ENCODE peak calls at places on chromosomes 5 and 9, in eight cellular contexts. One of them, this sample, is unnamed. For H3K36me3, the result is how much of the 10 kb centered on the place peaks cover.

GRCh38 chr9:127225747-127226646 is 38.6 kb upstream of the GARNL3 start:
- DNase-seq in HCT116: no peak
- DNase-seq in mammary epithelial cell: no peak
- DNase-seq in endodermal cell: no peak
- DNase-seq in mesendoderm: peak
- DNase-seq in neuronal stem cell: no peak
- DNase-seq in GM23248: peak
- DNase-seq in GM12878: no peak
- DNase-seq in this sample: no peak

GRCh38 chr9:21682981-21683380 is 119.5 kb upstream of the MTAP start:
- DNase-seq in HCT116: no peak
- DNase-seq in mammary epithelial cell: peak
- DNase-seq in endodermal cell: no peak
- DNase-seq in mesendoderm: no peak
- DNase-seq in neuronal stem cell: no peak
- DNase-seq in GM23248: peak
- DNase-seq in GM12878: no peak
- DNase-seq in this sample: no peak

GRCh38 chr9:113381909-113382411 is 5.2 kb upstream of the HDHD3 start:
- DNase-seq in HCT116: no peak
- DNase-seq in mammary epithelial cell: peak
- DNase-seq in endodermal cell: no peak
- DNase-seq in mesendoderm: no peak
- DNase-seq in neuronal stem cell: no peak
- DNase-seq in GM23248: no peak
- DNase-seq in GM12878: no peak
- DNase-seq in this sample: no peak

GRCh38 chr9:77987880-77988525 is 43.6 kb downstream of the GNAQ start:
- DNase-seq in HCT116: no peak
- DNase-seq in mammary epithelial cell: no peak
- DNase-seq in endodermal cell: no peak
- DNase-seq in mesendoderm: no peak
- DNase-seq in neuronal stem cell: no peak
- DNase-seq in GM23248: no peak
- DNase-seq in GM12878: no peak
- DNase-seq in this sample: no peak

GRCh38 chr5:38994329-38994927 is 79.8 kb downstream of the RICTOR start:
- DNase-seq in HCT116: peak
- DNase-seq in mammary epithelial cell: peak
- DNase-seq in endodermal cell: peak
- DNase-seq in mesendoderm: peak
- DNase-seq in neuronal stem cell: peak
- DNase-seq in GM23248: peak
- DNase-seq in GM12878: no peak
- DNase-seq in this sample: peak

GRCh38 chr5:170252109-170252508 is 19.3 kb downstream of the C5orf58 start:
- DNase-seq in HCT116: no peak
- DNase-seq in mammary epithelial cell: no peak
- DNase-seq in endodermal cell: no peak
- DNase-seq in mesendoderm: no peak
- DNase-seq in neuronal stem cell: no peak
- DNase-seq in GM23248: no peak
- DNase-seq in GM12878: no peak
- DNase-seq in this sample: no peak

GRCh38 chr5:88503065-88503394 is 234.4 kb upstream of the TMEM161B start:
- DNase-seq in HCT116: no peak
- DNase-seq in mammary epithelial cell: no peak
- DNase-seq in endodermal cell: no peak
- DNase-seq in mesendoderm: no peak
- DNase-seq in neuronal stem cell: no peak
- DNase-seq in GM23248: no peak
- DNase-seq in GM12878: no peak
- DNase-seq in this sample: no peak

GRCh38 chr5:944992-945685 is 52.5 kb downstream of the TRIP13 start:
- DNase-seq in HCT116: no peak
- DNase-seq in mammary epithelial cell: no peak
- DNase-seq in endodermal cell: no peak
- DNase-seq in mesendoderm: no peak
- DNase-seq in neuronal stem cell: no peak
- DNase-seq in GM23248: no peak
- DNase-seq in GM12878: no peak
- DNase-seq in this sample: no peak

GRCh38 chr5:151104795-151105194 is 24.0 kb upstream of the TNIP1 start:
- DNase-seq in HCT116: no peak
- DNase-seq in mammary epithelial cell: no peak
- DNase-seq in endodermal cell: no peak
- DNase-seq in mesendoderm: no peak
- DNase-seq in neuronal stem cell: no peak
- DNase-seq in GM23248: peak
- DNase-seq in GM12878: no peak
- DNase-seq in this sample: no peak

GRCh38 chr9:93025736-93026135 is 32.8 kb upstream of the SUSD3 start:
- DNase-seq in HCT116: no peak
- DNase-seq in mammary epithelial cell: no peak
- DNase-seq in endodermal cell: no peak
- DNase-seq in mesendoderm: no peak
- DNase-seq in neuronal stem cell: no peak
- DNase-seq in GM23248: no peak
- DNase-seq in GM12878: no peak
- DNase-seq in this sample: no peak

GRCh38 chr9:126489604-126490593 is 123.8 kb upstream of the LMX1B start:
- DNase-seq in HCT116: no peak
- DNase-seq in mammary epithelial cell: no peak
- DNase-seq in endodermal cell: peak
- DNase-seq in mesendoderm: no peak
- DNase-seq in neuronal stem cell: no peak
- DNase-seq in GM23248: no peak
- DNase-seq in GM12878: no peak
- DNase-seq in this sample: peak

GRCh38 chr5:150945947-150946346 is 41.2 kb upstream of the ZNF300 start:
- DNase-seq in HCT116: no peak
- DNase-seq in mammary epithelial cell: no peak
- DNase-seq in endodermal cell: no peak
- DNase-seq in mesendoderm: no peak
- DNase-seq in neuronal stem cell: no peak
- DNase-seq in GM23248: no peak
- DNase-seq in GM12878: no peak
- DNase-seq in this sample: no peak

GRCh38 chr9:2872941-2873323 is 29.0 kb upstream of the PUM3 start:
- DNase-seq in HCT116: no peak
- DNase-seq in mammary epithelial cell: no peak
- DNase-seq in endodermal cell: no peak
- DNase-seq in mesendoderm: no peak
- DNase-seq in neuronal stem cell: no peak
- DNase-seq in GM23248: no peak
- DNase-seq in GM12878: no peak
- DNase-seq in this sample: no peak

GRCh38 chr5:120631611-120632010 is 167.5 kb downstream of the PRR16 start:
- DNase-seq in HCT116: no peak
- DNase-seq in mammary epithelial cell: no peak
- DNase-seq in endodermal cell: peak
- DNase-seq in mesendoderm: peak
- DNase-seq in neuronal stem cell: no peak
- DNase-seq in GM23248: no peak
- DNase-seq in GM12878: no peak
- DNase-seq in this sample: no peak

GRCh38 chr5:33734541-33734940 is 157.2 kb downstream of the ADAMTS12 start:
- DNase-seq in HCT116: no peak
- DNase-seq in mammary epithelial cell: no peak
- DNase-seq in endodermal cell: no peak
- DNase-seq in mesendoderm: peak
- DNase-seq in neuronal stem cell: no peak
- DNase-seq in GM23248: peak
- DNase-seq in GM12878: no peak
- DNase-seq in this sample: peak

GRCh38 chr5:151038801-151039238 is 18.4 kb downstream of the GPX3 start:
- DNase-seq in HCT116: no peak
- DNase-seq in mammary epithelial cell: peak
- DNase-seq in endodermal cell: no peak
- DNase-seq in mesendoderm: no peak
- DNase-seq in neuronal stem cell: no peak
- DNase-seq in GM23248: peak
- DNase-seq in GM12878: no peak
- DNase-seq in this sample: no peak

GRCh38 chr5:161895510-161895909 is 47.6 kb downstream of the GABRA1 start:
- DNase-seq in HCT116: no peak
- DNase-seq in mammary epithelial cell: no peak
- DNase-seq in endodermal cell: no peak
- DNase-seq in mesendoderm: no peak
- DNase-seq in neuronal stem cell: no peak
- DNase-seq in GM23248: no peak
- DNase-seq in GM12878: no peak
- DNase-seq in this sample: no peak

GRCh38 chr9:109889456-109889855 is 109.5 kb downstream of the PALM2AKAP2 start:
- DNase-seq in HCT116: no peak
- DNase-seq in mammary epithelial cell: peak
- DNase-seq in endodermal cell: no peak
- DNase-seq in mesendoderm: no peak
- DNase-seq in neuronal stem cell: no peak
- DNase-seq in GM23248: no peak
- DNase-seq in GM12878: no peak
- DNase-seq in this sample: no peak

GRCh38 chr9:129253820-129254381 is 75.8 kb upstream of the IER5L start:
- DNase-seq in HCT116: no peak
- DNase-seq in mammary epithelial cell: no peak
- DNase-seq in endodermal cell: peak
- DNase-seq in mesendoderm: no peak
- DNase-seq in neuronal stem cell: no peak
- DNase-seq in GM23248: no peak
- DNase-seq in GM12878: no peak
- DNase-seq in this sample: peak

DNA sequence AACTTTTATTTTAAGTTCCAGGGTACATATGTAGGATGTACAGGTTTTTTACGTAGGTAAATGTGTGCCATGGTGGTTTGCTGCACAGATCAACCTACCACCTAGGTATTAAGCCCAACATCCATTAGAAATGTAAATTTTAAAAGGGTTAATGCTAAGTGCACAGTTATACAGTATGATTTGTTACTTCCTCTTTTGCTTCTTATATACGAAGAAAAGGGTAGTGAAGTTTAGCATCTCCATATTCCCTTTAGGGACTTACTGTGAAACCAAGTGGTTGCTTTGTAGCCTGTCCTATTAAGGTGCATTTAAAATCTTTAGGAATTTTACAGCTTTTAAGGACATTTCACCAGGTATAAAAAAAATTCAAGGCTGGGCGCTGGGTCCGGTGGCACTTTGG is 46.4 kb downstream of the RBM27 start:
- DNase-seq in HCT116: no peak
- DNase-seq in mammary epithelial cell: no peak
- DNase-seq in endodermal cell: no peak
- DNase-seq in mesendoderm: no peak
- DNase-seq in neuronal stem cell: no peak
- DNase-seq in GM23248: no peak
- DNase-seq in GM12878: no peak
- DNase-seq in this sample: no peak
- H3K36me3 ChIP-seq in HCT116: under half
- H3K36me3 ChIP-seq in mammary epithelial cell: under half
- H3K36me3 ChIP-seq in endodermal cell: under half
- H3K36me3 ChIP-seq in mesendoderm: under half
- H3K36me3 ChIP-seq in neuronal stem cell: half or more
- H3K36me3 ChIP-seq in GM23248: under half
- H3K36me3 ChIP-seq in GM12878: under half
- H3K36me3 ChIP-seq in this sample: under half

DNA sequence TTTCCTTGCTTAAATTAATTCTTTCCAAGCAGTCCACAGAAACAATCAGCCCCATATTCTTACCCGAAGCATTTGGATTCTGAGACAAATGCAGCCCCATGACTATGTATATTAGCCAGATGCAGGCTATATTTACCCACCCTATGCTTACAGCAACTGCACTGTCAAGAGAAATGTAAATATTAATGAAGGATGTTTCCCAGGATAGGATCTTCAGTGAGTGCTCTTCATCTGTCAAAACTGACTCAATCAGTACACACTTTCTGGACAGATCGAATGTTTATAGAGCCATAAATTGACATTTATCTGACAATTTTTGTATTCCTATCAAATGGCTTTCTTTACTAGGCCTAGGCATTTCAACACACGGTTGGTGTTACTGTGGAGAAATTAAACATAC is 725.3 kb upstream of the SEMA6A start:
- DNase-seq in HCT116: no peak
- DNase-seq in mammary epithelial cell: no peak
- DNase-seq in endodermal cell: no peak
- DNase-seq in mesendoderm: no peak
- DNase-seq in neuronal stem cell: no peak
- DNase-seq in GM23248: no peak
- DNase-seq in GM12878: no peak
- DNase-seq in this sample: no peak
- H3K9ac ChIP-seq in HCT116: no peak
- H3K9ac ChIP-seq in mammary epithelial cell: no peak
- H3K9ac ChIP-seq in endodermal cell: no peak
- H3K9ac ChIP-seq in mesendoderm: no peak
- H3K9ac ChIP-seq in neuronal stem cell: no peak
- H3K9ac ChIP-seq in GM23248: no peak
- H3K9ac ChIP-seq in GM12878: no peak
- H3K9ac ChIP-seq in this sample: no peak

GRCh38 chr5:90767710-90768109 is 209.1 kb downstream of the ADGRV1 start:
- DNase-seq in HCT116: no peak
- DNase-seq in mammary epithelial cell: peak
- DNase-seq in endodermal cell: no peak
- DNase-seq in mesendoderm: no peak
- DNase-seq in neuronal stem cell: no peak
- DNase-seq in GM23248: no peak
- DNase-seq in GM12878: no peak
- DNase-seq in this sample: no peak
- H3K36me3 ChIP-seq in HCT116: under half
- H3K36me3 ChIP-seq in mammary epithelial cell: under half
- H3K36me3 ChIP-seq in endodermal cell: under half
- H3K36me3 ChIP-seq in mesendoderm: under half
- H3K36me3 ChIP-seq in neuronal stem cell: half or more
- H3K36me3 ChIP-seq in GM23248: under half
- H3K36me3 ChIP-seq in GM12878: under half
- H3K36me3 ChIP-seq in this sample: under half

GRCh38 chr5:56699588-56699987 is 115.8 kb upstream of the MAP3K1 start:
- DNase-seq in HCT116: no peak
- DNase-seq in mammary epithelial cell: no peak
- DNase-seq in endodermal cell: no peak
- DNase-seq in mesendoderm: no peak
- DNase-seq in neuronal stem cell: no peak
- DNase-seq in GM23248: no peak
- DNase-seq in GM12878: no peak
- DNase-seq in this sample: peak

GRCh38 chr5:56703962-56704361 is 111.4 kb upstream of the MAP3K1 start:
- DNase-seq in HCT116: no peak
- DNase-seq in mammary epithelial cell: no peak
- DNase-seq in endodermal cell: no peak
- DNase-seq in mesendoderm: no peak
- DNase-seq in neuronal stem cell: no peak
- DNase-seq in GM23248: no peak
- DNase-seq in GM12878: no peak
- DNase-seq in this sample: no peak

GRCh38 chr5:56700711-56701110 is 114.6 kb upstream of the MAP3K1 start:
- DNase-seq in HCT116: no peak
- DNase-seq in mammary epithelial cell: no peak
- DNase-seq in endodermal cell: no peak
- DNase-seq in mesendoderm: no peak
- DNase-seq in neuronal stem cell: no peak
- DNase-seq in GM23248: no peak
- DNase-seq in GM12878: no peak
- DNase-seq in this sample: no peak

GRCh38 chr5:56696900-56697299 is 118.4 kb upstream of the MAP3K1 start:
- DNase-seq in HCT116: no peak
- DNase-seq in mammary epithelial cell: no peak
- DNase-seq in endodermal cell: no peak
- DNase-seq in mesendoderm: no peak
- DNase-seq in neuronal stem cell: no peak
- DNase-seq in GM23248: peak
- DNase-seq in GM12878: no peak
- DNase-seq in this sample: no peak

GRCh38 chr5:56698463-56699381 is 116.6 kb upstream of the MAP3K1 start:
- DNase-seq in HCT116: no peak
- DNase-seq in mammary epithelial cell: no peak
- DNase-seq in endodermal cell: no peak
- DNase-seq in mesendoderm: peak
- DNase-seq in neuronal stem cell: no peak
- DNase-seq in GM23248: no peak
- DNase-seq in GM12878: no peak
- DNase-seq in this sample: peak
- H3K9ac ChIP-seq in HCT116: no peak
- H3K9ac ChIP-seq in mammary epithelial cell: no peak
- H3K9ac ChIP-seq in endodermal cell: no peak
- H3K9ac ChIP-seq in mesendoderm: no peak
- H3K9ac ChIP-seq in neuronal stem cell: no peak
- H3K9ac ChIP-seq in GM23248: no peak
- H3K9ac ChIP-seq in GM12878: no peak
- H3K9ac ChIP-seq in this sample: no peak